ENCODE peak calls at places on chromosome 17, in nine cellular contexts. D is HEK293T; Y is OCI-M1; U is neuronal stem cell; C is left cardiac atrium; I is GM04504; T is stimulated activated naive CD4-positive, alpha-beta T cell; F is Calu3; A is CD8-positive, alpha-beta T cell. V is an unnamed sample.

GRCh38 chr17:80704381-80704819 is 159.8 kb downstream of the RPTOR start:
- DNase-seq in Y (no peak), T (no peak), U (no peak), C (no peak), A (no peak), D (no peak), I (no peak), F (no peak), V (no peak)

GRCh38 chr17:27878776-27879562 is 14.2 kb downstream of the LYRM9 start:
- DNase-seq in F (no peak), Y (no peak), T (peak; percentile 48), C (no peak), D (no peak), I (no peak), A (peak; percentile 63), U (no peak), V (no peak)

GRCh38 chr17:2517539-2517938 is 5.9 kb upstream of the METTL16 start:
- DNase-seq in Y (no peak), I (no peak), U (no peak), T (no peak), C (no peak), A (no peak), F (no peak), D (no peak), V (no peak)

GRCh38 chr17:50123649-50124349 is 6.2 kb downstream of the SAMD14 start:
- DNase-seq in T (no peak), D (peak; percentile 69), F (no peak), A (no peak), Y (no peak), I (no peak), U (no peak), C (no peak), V (no peak)

GRCh38 chr17:28926786-28927185 is 23.9 kb upstream of the DHRS13 start:
- DNase-seq in U (no peak), F (no peak), T (no peak), Y (no peak), D (no peak), C (no peak), A (no peak), I (no peak), V (no peak)

GRCh38 chr17:9432121-9432866 is 143.3 kb downstream of the STX8 start:
- DNase-seq in C (no peak), F (no peak), U (no peak), D (no peak), I (no peak), Y (no peak), A (no peak), T (no peak), V (no peak)

GRCh38 chr17:33521784-33522183 is 228.7 kb upstream of the ASIC2 start:
- DNase-seq in A (no peak), Y (no peak), I (no peak), D (no peak), F (peak; percentile 45), C (no peak), T (no peak), U (peak; percentile 11), V (peak; percentile 24)

GRCh38 chr17:42248351-42249179 is 27.6 kb downstream of the STAT5B start:
- DNase-seq in U (no peak), A (peak; percentile 82), T (peak; percentile 88), C (peak; percentile 85), D (no peak), I (peak; percentile 76), F (no peak), Y (peak; percentile 93), V (no peak)

GRCh38 chr17:81261582-81262336 is 22.6 kb downstream of the NDUFAF8 start:
- DNase-seq in D (no peak), A (no peak), I (no peak), C (no peak), U (no peak), F (no peak), Y (peak; percentile 64), T (no peak), V (no peak)

GRCh38 chr17:33594000-33594399 is 300.9 kb upstream of the ASIC2 start:
- DNase-seq in U (no peak), A (no peak), C (no peak), T (no peak), D (no peak), Y (no peak), I (no peak), F (no peak), V (no peak)

GRCh38 chr17:66275651-66276050 is 26.8 kb upstream of the PRKCA start:
- DNase-seq in Y (no peak), A (no peak), T (no peak), D (no peak), C (no peak), U (no peak), F (peak; percentile 73), I (peak; percentile 75), V (no peak)

GRCh38 chr17:82664701-82665182 is 16.5 kb upstream of the WDR45B start:
- DNase-seq in Y (no peak), U (no peak), D (no peak), C (peak; percentile 10), F (no peak), A (no peak), I (no peak), T (no peak), V (no peak)

V was measured in K562.